ENCODE peak calls at places on chromosomes 12 and 14, in seven cellular contexts. Z, S, D, P, G, K and C are unnamed samples.

GRCh38 chr14:85487215-85487614 is 42.7 kb upstream of the FLRT2 start:
- DNase-seq in Z (no peak), S (no peak), D (peak), P (peak), G (no peak), K (no peak), C (no peak)

GRCh38 chr14:65937804-65938316 is 525.3 kb downstream of the FUT8 start:
- DNase-seq in Z (no peak), S (no peak), D (no peak), P (no peak), G (no peak), K (no peak), C (no peak)

GRCh38 chr12:4909734-4910501 is at the start of gene KCNA1:
- DNase-seq in Z (peak), S (peak), D (peak), P (peak), G (no peak), K (peak), C (no peak)

GRCh38 chr12:18259906-18260682 is 1.2 kb upstream of the PIK3C2G start:
- DNase-seq in Z (no peak), S (no peak), D (no peak), P (no peak), G (no peak), K (no peak), C (no peak)

GRCh38 chr12:88665051-88665450 is 84.8 kb upstream of the KITLG start:
- DNase-seq in Z (no peak), S (no peak), D (peak), P (no peak), G (no peak), K (no peak), C (no peak)

GRCh38 chr14:66087231-66087630 is 398.9 kb upstream of the CCDC196 start:
- DNase-seq in Z (no peak), S (no peak), D (peak), P (no peak), G (no peak), K (no peak), C (no peak)

GRCh38 chr14:69877492-69877891 is 1.7 kb upstream of the SMOC1 start:
- DNase-seq in Z (no peak), S (no peak), D (peak), P (peak), G (no peak), K (no peak), C (no peak)

GRCh38 chr12:132489078-132489601 is 811 bp upstream of the FBRSL1 start:
- DNase-seq in Z (peak), S (no peak), D (no peak), P (no peak), G (peak), K (peak), C (no peak)

GRCh38 chr14:90452366-90452765 is 55.5 kb downstream of the CALM1 start:
- DNase-seq in Z (no peak), S (no peak), D (no peak), P (no peak), G (no peak), K (no peak), C (no peak)

GRCh38 chr12:132566551-132567131 is 43.7 kb downstream of the LRCOL1 start:
- DNase-seq in Z (no peak), S (no peak), D (no peak), P (no peak), G (no peak), K (no peak), C (no peak)

GRCh38 chr12:96434107-96434506 is 33.9 kb upstream of the CDK17 start:
- DNase-seq in Z (no peak), S (no peak), D (peak), P (peak), G (peak), K (peak), C (no peak)

GRCh38 chr12:1929241-1929984 is 11.0 kb upstream of the CACNA2D4 start:
- DNase-seq in Z (no peak), S (no peak), D (no peak), P (no peak), G (no peak), K (no peak), C (no peak)